ENCODE peak calls at places on chromosomes 1 and 21, in five cellular contexts. J, F, K, Q and A are unnamed samples.

GRCh38 chr1:115454835-115455511 is 116.9 kb upstream of the NGF start:
- DNase-seq in J (no peak), F (no peak), K (no peak), Q (no peak), A (no peak)

GRCh38 chr1:42730988-42731387 is 9.0 kb downstream of the CLDN19 start:
- DNase-seq in J (peak; percentile 76), F (no peak), K (no peak), Q (no peak), A (no peak)

GRCh38 chr1:201140235-201140940 is 13.4 kb upstream of the ASCL5 start:
- DNase-seq in J (no peak), F (no peak), K (no peak), Q (no peak), A (no peak)

GRCh38 chr1:59089922-59090457 is 206.9 kb upstream of the FGGY start:
- DNase-seq in J (no peak), F (no peak), K (no peak), Q (no peak), A (no peak)

GRCh38 chr1:197736689-197737088 is 38.6 kb downstream of the DENND1B start:
- DNase-seq in J (peak; percentile 85), F (no peak), K (no peak), Q (peak; percentile 29), A (no peak)

GRCh38 chr1:212584092-212584886 is 24.3 kb upstream of the ATF3 start:
- DNase-seq in J (no peak), F (no peak), K (no peak), Q (no peak), A (no peak)

GRCh38 chr21:43574741-43575465 is 84.4 kb downstream of the HSF2BP start:
- DNase-seq in J (no peak), F (no peak), K (no peak), Q (no peak), A (no peak)

GRCh38 chr1:975365-975764 is 6.5 kb downstream of the PERM1 start:
- DNase-seq in J (no peak), F (no peak), K (no peak), Q (no peak), A (no peak)

GRCh38 chr1:217313096-217313495 is 317.8 kb downstream of the GPATCH2 start:
- DNase-seq in J (no peak), F (no peak), K (no peak), Q (no peak), A (no peak)

GRCh38 chr1:25559996-25560395 is 16.6 kb downstream of the LDLRAP1 start:
- DNase-seq in J (no peak), F (no peak), K (no peak), Q (no peak), A (no peak)

GRCh38 chr1:27588256-27589232 is 15.4 kb downstream of the AHDC1 start:
- DNase-seq in J (no peak), F (no peak), K (no peak), Q (no peak), A (no peak)

GRCh38 chr1:115969509-115969908 is 6.8 kb upstream of the SLC22A15 start:
- DNase-seq in J (no peak), F (no peak), K (no peak), Q (no peak), A (no peak)

GRCh38 chr1:119679223-119679622 is 31.2 kb upstream of the ZNF697 start:
- DNase-seq in J (no peak), F (no peak), K (no peak), Q (no peak), A (no peak)

GRCh38 chr1:113488576-113489177 is 98.4 kb downstream of the MAGI3 start:
- DNase-seq in J (peak; percentile 20), F (no peak), K (no peak), Q (no peak), A (no peak)

GRCh38 chr1:159960721-159961381 is 6.8 kb upstream of the SLAMF9 start:
- DNase-seq in J (peak; percentile 81), F (no peak), K (no peak), Q (peak; percentile 81), A (no peak)

GRCh38 chr1:1272341-1273151 is 1.1 kb downstream of the UBE2J2 start:
- DNase-seq in J (peak; percentile 61), F (no peak), K (no peak), Q (no peak), A (peak; percentile 39)

GRCh38 chr1:227809026-227809425 is 6.4 kb upstream of the PRSS38 start:
- DNase-seq in J (no peak), F (no peak), K (no peak), Q (no peak), A (no peak)

GRCh38 chr1:59360170-59360569 is 63.3 kb downstream of the FGGY start:
- DNase-seq in J (peak; percentile 82), F (no peak), K (no peak), Q (no peak), A (no peak)

GRCh38 chr1:200980873-200981272 is 42.6 kb downstream of the KIF21B start:
- DNase-seq in J (no peak), F (no peak), K (no peak), Q (no peak), A (no peak)